ENCODE peak calls at places on chromosomes 5 and 9, in five cellular contexts. H is GM13977, Y is EH, T is HepG2, V is progenitor cell of endocrine pancreas. Z is an unnamed sample.

GRCh38 chr9:137162505-137163100 is 7.2 kb downstream of the LRRC26 start:
- DNase-seq in H (no peak), Y (peak), T (no peak), V (no peak), Z (no peak)

GRCh38 chr9:93125331-93125894 is 8.6 kb downstream of the NINJ1 start:
- DNase-seq in H (no peak), Y (no peak), T (no peak), V (no peak), Z (no peak)

GRCh38 chr9:82369251-82369945 is 380.8 kb downstream of the SPATA31D1 start:
- DNase-seq in H (no peak), Y (no peak), T (no peak), V (no peak), Z (no peak)

GRCh38 chr9:13088734-13089427 is 190.6 kb downstream of the MPDZ start:
- DNase-seq in H (peak), Y (peak), T (peak), V (no peak), Z (peak)

GRCh38 chr9:133712221-133713100 is 25.7 kb downstream of the SARDH start:
- DNase-seq in H (no peak), Y (no peak), T (no peak), V (no peak), Z (no peak)

GRCh38 chr9:37443566-37443965 is 21.1 kb downstream of the GRHPR start:
- DNase-seq in H (no peak), Y (peak), T (no peak), V (no peak), Z (no peak)

GRCh38 chr5:157215826-157216167 is 35.2 kb downstream of the ITK start:
- DNase-seq in H (no peak), Y (no peak), T (no peak), V (no peak), Z (no peak)

GRCh38 chr9:36318212-36318802 is 60.1 kb upstream of the GNE start:
- DNase-seq in H (no peak), Y (no peak), T (no peak), V (no peak), Z (no peak)

GRCh38 chr9:127898433-127899199 is 787 bp downstream of the ST6GALNAC6 start:
- DNase-seq in H (peak), Y (peak), T (peak), V (no peak), Z (no peak)

GRCh38 chr9:34371886-34372597 is 4.7 kb downstream of the MYORG start:
- DNase-seq in H (no peak), Y (no peak), T (no peak), V (no peak), Z (no peak)

GRCh38 chr5:73901455-73901854 is 275.5 kb downstream of the ARHGEF28 start:
- DNase-seq in H (no peak), Y (peak), T (no peak), V (no peak), Z (no peak)

GRCh38 chr9:77981332-77981731 is 50.3 kb downstream of the GNAQ start:
- DNase-seq in H (no peak), Y (peak), T (no peak), V (no peak), Z (no peak)